ENCODE peak calls at places on chromosomes 2 and 18, in five cellular contexts. G, Q, V, O and T are unnamed samples.

GRCh38 chr2:225328192-225328591 is 71.3 kb upstream of the NYAP2 start:
- DNase-seq in Q (no peak), G (no peak), O (no peak), V (no peak), T (peak; percentile 6)

GRCh38 chr2:44169155-44169898 is 652 bp downstream of the PPM1B start:
- DNase-seq in Q (no peak), O (no peak), G (peak; percentile 23), V (peak; percentile 33), T (peak; percentile 35)

GRCh38 chr2:170461875-170462274 is 253.3 kb upstream of the SP5 start:
- DNase-seq in Q (peak; percentile 20), G (no peak), O (no peak), V (no peak), T (peak; percentile 52)

GRCh38 chr2:191857406-191857805 is 10.5 kb upstream of the CAVIN2 start:
- DNase-seq in O (no peak), G (no peak), Q (no peak), V (no peak), T (no peak)

GRCh38 chr2:210440206-210440605 is 36.4 kb downstream of the LANCL1 start:
- DNase-seq in Q (no peak), G (no peak), V (peak; percentile 69), O (no peak), T (no peak)

GRCh38 chr2:133718688-133719201 is 150.5 kb upstream of the NCKAP5 start:
- DNase-seq in O (no peak), Q (no peak), V (no peak), G (no peak), T (no peak)

GRCh38 chr18:45837283-45838070 is 12.0 kb downstream of the SIGLEC15 start:
- DNase-seq in V (no peak), G (no peak), O (peak; percentile 69), Q (peak; percentile 88), T (peak; percentile 89)

GRCh38 chr2:156803243-156803642 is 367.1 kb downstream of the GPD2 start:
- DNase-seq in V (peak; percentile 49), Q (peak; percentile 49), O (no peak), G (no peak), T (peak; percentile 44)

GRCh38 chr2:20452551-20452950 is 5.7 kb downstream of the RHOB start:
- DNase-seq in O (no peak), Q (peak; percentile 39), V (no peak), G (no peak), T (peak; percentile 29)

GRCh38 chr18:48020337-48021250 is 90.1 kb upstream of the SMAD2 start:
- DNase-seq in O (no peak), Q (no peak), G (no peak), V (no peak), T (no peak)

GRCh38 chr2:39548971-39549370 is 111.9 kb upstream of the MAP4K3 start:
- DNase-seq in O (no peak), G (no peak), V (no peak), Q (no peak), T (no peak)

GRCh38 chr18:9741821-9742541 is 33.9 kb downstream of the RAB31 start:
- DNase-seq in Q (peak; percentile 34), O (no peak), G (no peak), V (no peak), T (peak; percentile 74)

GRCh38 chr2:65050931-65051330 is 5.3 kb upstream of the CEP68 start:
- DNase-seq in Q (no peak), O (no peak), G (no peak), V (no peak), T (no peak)

GRCh38 chr2:127705281-127706065 is 4.2 kb downstream of the SFT2D3 start:
- DNase-seq in Q (no peak), O (no peak), G (no peak), V (no peak), T (no peak)

GRCh38 chr2:40243581-40243980 is 208.3 kb downstream of the SLC8A1 start:
- DNase-seq in Q (no peak), G (no peak), V (peak; percentile 67), O (no peak), T (no peak)

GRCh38 chr2:46275995-46276394 is 21.2 kb upstream of the EPAS1 start:
- DNase-seq in Q (peak; percentile 33), V (no peak), G (no peak), O (peak; percentile 50), T (peak; percentile 74)

GRCh38 chr2:227774011-227774624 is 28.4 kb downstream of the SCYGR8 start:
- DNase-seq in V (no peak), Q (peak; percentile 37), O (no peak), G (no peak), T (peak; percentile 77)

GRCh38 chr2:150621800-150622199 is 134.3 kb upstream of the RND3 start:
- DNase-seq in Q (no peak), V (no peak), O (no peak), G (no peak), T (no peak)

GRCh38 chr18:11091746-11092145 is 57.6 kb downstream of the PIEZO2 start:
- DNase-seq in V (no peak), O (no peak), G (no peak), Q (no peak), T (no peak)